ENCODE peak calls at places on chromosomes 4 and X, in ten cellular contexts. B, M, Q, J, Z, V, E, L, I and F are unnamed samples.

GRCh38 chrX:19709812-19710518 is 177.4 kb downstream of the SH3KBP1 start:
- DNase-seq in L (no peak), M (no peak), I (no peak), E (no peak), J (no peak), Q (no peak), Z (peak), V (no peak), B (no peak), F (no peak)

GRCh38 chrX:115177941-115178340 is 11.3 kb upstream of the RBMXL3 start:
- DNase-seq in L (no peak), E (no peak), M (no peak), I (no peak), J (no peak), V (no peak), Q (no peak), B (no peak), Z (no peak), F (no peak)

GRCh38 chr4:182971702-182972101 is 54.5 kb upstream of the DCTD start:
- DNase-seq in Z (no peak), J (no peak), M (no peak), E (no peak), I (no peak), B (no peak), V (no peak), L (no peak), Q (no peak), F (no peak)

GRCh38 chr4:145613546-145614234 is 5.5 kb upstream of the MMAA start:
- DNase-seq in V (no peak), M (no peak), E (no peak), J (no peak), I (no peak), Q (no peak), Z (no peak), B (no peak), L (no peak), F (no peak)

GRCh38 chrX:40209951-40210617 is 112.3 kb upstream of the BCOR start:
- DNase-seq in L (no peak), J (no peak), V (no peak), I (no peak), E (no peak), B (no peak), Q (no peak), M (no peak), Z (no peak), F (no peak)

GRCh38 chrX:103464071-103464773 is 55.1 kb downstream of the RAB40A start:
- DNase-seq in V (no peak), B (peak), M (peak), L (peak), E (no peak), I (no peak), Q (peak), Z (no peak), J (peak), F (peak)

GRCh38 chr4:111773858-111774257 is 371.4 kb upstream of the FAM241A start:
- DNase-seq in Q (no peak), E (no peak), B (no peak), J (no peak), Z (no peak), I (no peak), M (no peak), V (no peak), L (no peak), F (no peak)

GRCh38 chr4:87031946-87032345 is 97.1 kb downstream of the AFF1 start:
- DNase-seq in V (no peak), M (peak), Z (no peak), Q (no peak), E (no peak), I (no peak), B (no peak), J (no peak), L (no peak), F (no peak)

GRCh38 chr4:110514889-110515479 is 39.0 kb downstream of the ENPEP start:
- DNase-seq in Q (no peak), V (no peak), B (no peak), I (no peak), M (peak), E (no peak), J (peak), L (no peak), Z (no peak), F (no peak)

GRCh38 chr4:138111462-138112000 is 130.6 kb downstream of the SLC7A11 start:
- DNase-seq in B (peak), L (no peak), Q (no peak), E (no peak), Z (no peak), J (no peak), M (no peak), V (no peak), I (no peak), F (no peak)

GRCh38 chrX:101685923-101686322 is 26.3 kb upstream of the ARMCX2 start:
- DNase-seq in Z (no peak), L (no peak), B (peak), Q (no peak), J (no peak), I (no peak), E (no peak), M (no peak), V (no peak), F (no peak)

GRCh38 chr4:8215001-8215427 is 15.9 kb downstream of the SH3TC1 start:
- DNase-seq in V (no peak), M (no peak), E (no peak), L (no peak), Q (no peak), J (no peak), Z (peak), I (no peak), B (no peak), F (no peak)

GRCh38 chr4:108937066-108937465 is 174.2 kb upstream of the ETNPPL start:
- DNase-seq in I (no peak), V (no peak), Z (no peak), J (no peak), L (no peak), B (no peak), E (no peak), M (no peak), Q (no peak), F (no peak)

GRCh38 chr4:176357359-176358082 is 37.8 kb downstream of the SPCS3 start:
- DNase-seq in I (no peak), Z (no peak), M (no peak), Q (no peak), J (no peak), V (no peak), E (no peak), B (no peak), L (no peak), F (no peak)

GRCh38 chr4:23060776-23061175 is 368.0 kb downstream of the GBA3 start:
- DNase-seq in Q (no peak), E (no peak), Z (no peak), J (no peak), L (no peak), V (no peak), M (no peak), B (no peak), I (no peak), F (no peak)

GRCh38 chrX:13387656-13388421 is 68.0 kb upstream of the ATXN3L start:
- DNase-seq in B (no peak), J (no peak), E (peak), L (no peak), Q (no peak), M (no peak), Z (no peak), I (no peak), V (no peak), F (no peak)

GRCh38 chr4:71066737-71067716 is 73.6 kb downstream of the DCK start:
- DNase-seq in B (no peak), Z (no peak), J (no peak), I (no peak), M (peak), Q (no peak), V (no peak), E (peak), L (no peak), F (no peak)

GRCh38 chr4:1347410-1347864 is 429 bp downstream of the UVSSA start:
- DNase-seq in B (peak), J (peak), I (peak), Z (peak), V (no peak), E (peak), Q (no peak), M (peak), L (peak), F (peak)

GRCh38 chr4:1011022-1011694 is at the start of gene FGFRL1:
- DNase-seq in V (no peak), Q (peak), E (peak), L (peak), I (peak), B (peak), Z (no peak), M (peak), J (peak), F (peak)

GRCh38 chr4:71267244-71267643 is 71.6 kb upstream of the SLC4A4 start:
- DNase-seq in V (no peak), M (no peak), E (no peak), Z (no peak), I (no peak), J (no peak), L (no peak), B (no peak), Q (no peak), F (no peak)

GRCh38 chrX:106932960-106933537 is 12.8 kb downstream of the CLDN2 start:
- DNase-seq in L (no peak), B (no peak), V (no peak), Z (no peak), J (no peak), E (no peak), I (no peak), Q (no peak), M (no peak), F (no peak)

GRCh38 chrX:53456254-53456653 is 22.1 kb upstream of the HSD17B10 start:
- DNase-seq in M (no peak), Z (no peak), I (no peak), L (no peak), Q (no peak), B (no peak), V (no peak), J (no peak), E (no peak), F (no peak)

GRCh38 chrX:23235051-23235450 is 99.6 kb upstream of the PTCHD1 start:
- DNase-seq in L (no peak), V (no peak), E (no peak), Q (no peak), M (no peak), J (no peak), B (no peak), Z (no peak), I (no peak), F (no peak)

GRCh38 chr4:52824603-52825310 is 37.4 kb upstream of the RASL11B start:
- DNase-seq in Z (no peak), J (no peak), B (no peak), M (no peak), V (no peak), L (no peak), Q (no peak), I (no peak), E (no peak), F (no peak)

GRCh38 chr4:54189140-54189539 is 40.0 kb upstream of the PDGFRA start:
- DNase-seq in E (no peak), Q (no peak), J (no peak), L (no peak), I (no peak), Z (peak), V (no peak), B (no peak), M (no peak), F (no peak)

GRCh38 chr4:138681000-138681604 is 334.5 kb upstream of the NOCT start:
- DNase-seq in E (peak), J (peak), L (peak), V (peak), B (peak), M (peak), Z (peak), I (peak), Q (peak), F (peak)